ENCODE peak calls at places on chromosomes 3 and 15, in nine cellular contexts. L is EL; N is effector memory CD4-positive, alpha-beta T cell; P is stimulated activated naive CD8-positive, alpha-beta T cell treated with anti-CD3 and anti-CD28 coated beads, Interleukin-15, amount 100 ng/mL, for 72 hours; H is progenitor cell of endocrine pancreas; Q is choroid plexus epithelial cell; O is Peyer's patch; R is fibroblast of pulmonary artery; D is activated CD8-positive, alpha-beta memory T cell treated with anti-CD3 and anti-CD28 coated beads for 48 hours. K is an unnamed sample.

GRCh38 chr15:59689626-59690236 is 611 bp upstream of the BNIP2 start:
- DNase-seq in L (peak), N (peak), P (peak), H (peak), Q (peak), O (peak), R (peak), D (peak), K (peak)

GRCh38 chr3:139358857-139359562 is 15.2 kb downstream of the MRPS22 start:
- DNase-seq in L (no peak), N (no peak), P (no peak), H (no peak), Q (no peak), O (no peak), R (no peak), D (no peak), K (no peak)

GRCh38 chr3:19946291-19946831 is 536 bp upstream of the RAB5A start:
- DNase-seq in L (no peak), N (no peak), P (no peak), H (no peak), Q (no peak), O (no peak), R (no peak), D (no peak), K (no peak)

GRCh38 chr15:57635300-57635944 is 43.7 kb downstream of the MYZAP start:
- DNase-seq in L (no peak), N (no peak), P (no peak), H (no peak), Q (no peak), O (no peak), R (no peak), D (no peak), K (no peak)

GRCh38 chr15:28899061-28899738 is 13.4 kb downstream of the APBA2 start:
- DNase-seq in L (no peak), N (no peak), P (no peak), H (no peak), Q (no peak), O (no peak), R (no peak), D (no peak), K (no peak)

GRCh38 chr3:94862703-94863102 is 799.8 kb downstream of the NSUN3 start:
- DNase-seq in L (no peak), N (no peak), P (no peak), H (no peak), Q (peak), O (no peak), R (peak), D (no peak), K (peak)

GRCh38 chr15:68256675-68257450 is 20.7 kb upstream of the FEM1B start:
- DNase-seq in L (peak), N (peak), P (peak), H (peak), Q (peak), O (peak), R (peak), D (peak), K (peak)

GRCh38 chr3:111949712-111950111 is 29.1 kb upstream of the ABHD10 start:
- DNase-seq in L (no peak), N (no peak), P (no peak), H (no peak), Q (no peak), O (no peak), R (no peak), D (no peak), K (no peak)

GRCh38 chr15:62777657-62778056 is 264.9 kb upstream of the TPM1 start:
- DNase-seq in L (peak), N (no peak), P (no peak), H (no peak), Q (no peak), O (no peak), R (no peak), D (no peak), K (no peak)

GRCh38 chr3:64621275-64621674 is 66.5 kb downstream of the ADAMTS9 start:
- DNase-seq in L (no peak), N (no peak), P (no peak), H (no peak), Q (no peak), O (no peak), R (no peak), D (no peak), K (no peak)

GRCh38 chr3:8458235-8458634 is 43.4 kb upstream of the LMCD1 start:
- DNase-seq in L (peak), N (no peak), P (no peak), H (no peak), Q (no peak), O (no peak), R (peak), D (no peak), K (no peak)

GRCh38 chr3:172635588-172635987 is 75.3 kb downstream of the NCEH1 start:
- DNase-seq in L (no peak), N (no peak), P (no peak), H (no peak), Q (no peak), O (no peak), R (no peak), D (no peak), K (peak)

GRCh38 chr3:195900426-195901355 is 7.7 kb downstream of the TNK2 start:
- DNase-seq in L (peak), N (no peak), P (peak), H (no peak), Q (no peak), O (peak), R (peak), D (no peak), K (peak)

GRCh38 chr3:74435631-74436030 is 178.8 kb downstream of the CNTN3 start:
- DNase-seq in L (no peak), N (no peak), P (no peak), H (no peak), Q (peak), O (no peak), R (peak), D (no peak), K (no peak)

GRCh38 chr3:19267040-19267439 is 118.7 kb downstream of the KCNH8 start:
- DNase-seq in L (no peak), N (no peak), P (no peak), H (no peak), Q (no peak), O (no peak), R (no peak), D (no peak), K (no peak)

GRCh38 chr15:29736012-29736744 is 86.1 kb downstream of the TJP1 start:
- DNase-seq in L (no peak), N (no peak), P (no peak), H (no peak), Q (peak), O (no peak), R (no peak), D (no peak), K (no peak)

GRCh38 chr15:70093481-70094309 is 4.0 kb downstream of the TLE3 start:
- DNase-seq in L (no peak), N (no peak), P (no peak), H (no peak), Q (no peak), O (no peak), R (peak), D (no peak), K (no peak)

GRCh38 chr3:64916937-64917336 is 229.1 kb upstream of the ADAMTS9 start:
- DNase-seq in L (no peak), N (no peak), P (no peak), H (no peak), Q (no peak), O (no peak), R (no peak), D (no peak), K (no peak)

GRCh38 chr15:35000511-35000910 is 12.4 kb upstream of the ZNF770 start:
- DNase-seq in L (peak), N (no peak), P (no peak), H (no peak), Q (peak), O (no peak), R (peak), D (no peak), K (peak)

GRCh38 chr3:51682079-51682478 is 11.0 kb downstream of the TEX264 start:
- DNase-seq in L (peak), N (peak), P (peak), H (no peak), Q (peak), O (peak), R (peak), D (peak), K (peak)

GRCh38 chr3:51894939-51895338 is 8.2 kb downstream of the IQCF1 start:
- DNase-seq in L (no peak), N (no peak), P (no peak), H (no peak), Q (no peak), O (no peak), R (no peak), D (no peak), K (no peak)

GRCh38 chr15:39680868-39681267 is 100.0 kb downstream of the THBS1 start:
- DNase-seq in L (peak), N (no peak), P (no peak), H (no peak), Q (peak), O (no peak), R (peak), D (no peak), K (no peak)

GRCh38 chr3:12953201-12953712 is 111.9 kb upstream of the RPL32 start:
- DNase-seq in L (no peak), N (no peak), P (no peak), H (no peak), Q (no peak), O (no peak), R (no peak), D (no peak), K (no peak)

GRCh38 chr3:109718822-109719221 is 381.5 kb upstream of the DPPA4 start:
- DNase-seq in L (no peak), N (no peak), P (no peak), H (no peak), Q (no peak), O (no peak), R (no peak), D (no peak), K (no peak)

GRCh38 chr3:138210528-138210927 is 23.4 kb downstream of the ARMC8 start:
- DNase-seq in L (no peak), N (no peak), P (no peak), H (no peak), Q (no peak), O (no peak), R (no peak), D (no peak), K (no peak)

GRCh38 chr3:24487325-24488242 is 7.1 kb downstream of the THRB start:
- DNase-seq in L (no peak), N (no peak), P (no peak), H (no peak), Q (peak), O (no peak), R (no peak), D (no peak), K (peak)

GRCh38 chr15:68484696-68485400 is 52.9 kb upstream of the ITGA11 start:
- DNase-seq in L (peak), N (no peak), P (no peak), H (no peak), Q (peak), O (no peak), R (peak), D (no peak), K (peak)

GRCh38 chr3:40864146-40864782 is 335.0 kb upstream of the CTNNB1 start:
- DNase-seq in L (no peak), N (no peak), P (no peak), H (no peak), Q (no peak), O (no peak), R (peak), D (no peak), K (no peak)

GRCh38 chr3:138578961-138579574 is 15.0 kb downstream of the CEP70 start:
- DNase-seq in L (no peak), N (no peak), P (no peak), H (no peak), Q (no peak), O (no peak), R (no peak), D (no peak), K (no peak)

GRCh38 chr3:197749315-197749600 is 425 bp upstream of the FYTTD1 start:
- DNase-seq in L (peak), N (peak), P (no peak), H (no peak), Q (peak), O (peak), R (peak), D (no peak), K (peak)

GRCh38 chr3:10023587-10024310 is 2.5 kb upstream of the FANCD2 start:
- DNase-seq in L (peak), N (no peak), P (no peak), H (no peak), Q (peak), O (no peak), R (peak), D (no peak), K (peak)

K was measured in MCF 10A.